ENCODE peak calls at places on chromosomes 13 and 19, in seven cellular contexts. One of them, this sample, is unnamed.

GRCh38 chr13:102484329-102484728 is 82.5 kb upstream of the FGF14 start:
- DNase-seq in neural crest cell: no peak
- DNase-seq in stimulated activated CD4-positive, alpha-beta T cell treated with anti-CD3 and anti-CD28 coated beads, Interleukin-1b, Interleukin-23, amount 100 ng/mL, for 24 hours: no peak
- DNase-seq in T-helper 1 cell: no peak
- DNase-seq in germinal center: no peak
- DNase-seq in nephron progenitor cell: no peak
- DNase-seq in EH: peak
- DNase-seq in this sample: no peak

GRCh38 chr19:15813916-15814315 is 1.5 kb downstream of the OR10H1 start:
- DNase-seq in neural crest cell: no peak
- DNase-seq in stimulated activated CD4-positive, alpha-beta T cell treated with anti-CD3 and anti-CD28 coated beads, Interleukin-1b, Interleukin-23, amount 100 ng/mL, for 24 hours: no peak
- DNase-seq in T-helper 1 cell: no peak
- DNase-seq in germinal center: no peak
- DNase-seq in nephron progenitor cell: no peak
- DNase-seq in EH: no peak
- DNase-seq in this sample: no peak

GRCh38 chr19:10655457-10656312 is 1.5 kb downstream of the ILF3 start:
- DNase-seq in neural crest cell: no peak
- DNase-seq in stimulated activated CD4-positive, alpha-beta T cell treated with anti-CD3 and anti-CD28 coated beads, Interleukin-1b, Interleukin-23, amount 100 ng/mL, for 24 hours: no peak
- DNase-seq in T-helper 1 cell: no peak
- DNase-seq in germinal center: no peak
- DNase-seq in nephron progenitor cell: peak
- DNase-seq in EH: peak
- DNase-seq in this sample: no peak

GRCh38 chr19:49363265-49364082 is at the start of gene DKKL1:
- DNase-seq in neural crest cell: peak
- DNase-seq in stimulated activated CD4-positive, alpha-beta T cell treated with anti-CD3 and anti-CD28 coated beads, Interleukin-1b, Interleukin-23, amount 100 ng/mL, for 24 hours: peak
- DNase-seq in T-helper 1 cell: peak
- DNase-seq in germinal center: peak
- DNase-seq in nephron progenitor cell: peak
- DNase-seq in EH: peak
- DNase-seq in this sample: peak

GRCh38 chr13:104011505-104012270 is 945.5 kb upstream of the SLC10A2 start:
- DNase-seq in neural crest cell: no peak
- DNase-seq in stimulated activated CD4-positive, alpha-beta T cell treated with anti-CD3 and anti-CD28 coated beads, Interleukin-1b, Interleukin-23, amount 100 ng/mL, for 24 hours: no peak
- DNase-seq in T-helper 1 cell: no peak
- DNase-seq in germinal center: no peak
- DNase-seq in nephron progenitor cell: peak
- DNase-seq in EH: no peak
- DNase-seq in this sample: no peak

GRCh38 chr13:105565328-105565727 is 970.1 kb downstream of the EFNB2 start:
- DNase-seq in neural crest cell: no peak
- DNase-seq in stimulated activated CD4-positive, alpha-beta T cell treated with anti-CD3 and anti-CD28 coated beads, Interleukin-1b, Interleukin-23, amount 100 ng/mL, for 24 hours: no peak
- DNase-seq in T-helper 1 cell: no peak
- DNase-seq in germinal center: no peak
- DNase-seq in nephron progenitor cell: no peak
- DNase-seq in EH: no peak
- DNase-seq in this sample: no peak

GRCh38 chr13:99237981-99238662 is 20.1 kb downstream of the GPR18 start:
- DNase-seq in neural crest cell: no peak
- DNase-seq in stimulated activated CD4-positive, alpha-beta T cell treated with anti-CD3 and anti-CD28 coated beads, Interleukin-1b, Interleukin-23, amount 100 ng/mL, for 24 hours: no peak
- DNase-seq in T-helper 1 cell: peak
- DNase-seq in germinal center: no peak
- DNase-seq in nephron progenitor cell: no peak
- DNase-seq in EH: no peak
- DNase-seq in this sample: no peak

GRCh38 chr19:45451181-45451849 is 16.5 kb upstream of the FOSB start:
- DNase-seq in neural crest cell: no peak
- DNase-seq in stimulated activated CD4-positive, alpha-beta T cell treated with anti-CD3 and anti-CD28 coated beads, Interleukin-1b, Interleukin-23, amount 100 ng/mL, for 24 hours: no peak
- DNase-seq in T-helper 1 cell: peak
- DNase-seq in germinal center: peak
- DNase-seq in nephron progenitor cell: no peak
- DNase-seq in EH: peak
- DNase-seq in this sample: peak

GRCh38 chr13:89701913-89702312 is 1645.6 kb upstream of the MIR17HG start:
- DNase-seq in neural crest cell: no peak
- DNase-seq in stimulated activated CD4-positive, alpha-beta T cell treated with anti-CD3 and anti-CD28 coated beads, Interleukin-1b, Interleukin-23, amount 100 ng/mL, for 24 hours: no peak
- DNase-seq in T-helper 1 cell: no peak
- DNase-seq in germinal center: no peak
- DNase-seq in nephron progenitor cell: no peak
- DNase-seq in EH: no peak
- DNase-seq in this sample: no peak

GRCh38 chr13:91701975-91702374 is 303.6 kb downstream of the GPC5 start:
- DNase-seq in neural crest cell: no peak
- DNase-seq in stimulated activated CD4-positive, alpha-beta T cell treated with anti-CD3 and anti-CD28 coated beads, Interleukin-1b, Interleukin-23, amount 100 ng/mL, for 24 hours: no peak
- DNase-seq in T-helper 1 cell: no peak
- DNase-seq in germinal center: no peak
- DNase-seq in nephron progenitor cell: no peak
- DNase-seq in EH: no peak
- DNase-seq in this sample: no peak